ENCODE peak calls at places on chromosome 1, in six cellular contexts. D is GM12891, B is SK-N-SH, S is GM12892, V is H1, M is K562. K is an unnamed sample.

GRCh38 chr1:147892731-147893214 is 9.8 kb upstream of the GJA8 start:
- DNase-seq in B (peak), M (peak), V (no peak), D (no peak), S (no peak), K (peak)

GRCh38 chr1:26434161-26434752 is 2.1 kb downstream of the DHDDS start:
- DNase-seq in D (no peak), S (no peak), V (no peak), M (no peak), B (no peak), K (no peak)

GRCh38 chr1:59029768-59030167 is 245.9 kb upstream of the JUN start:
- DNase-seq in S (no peak), D (no peak), V (no peak), B (no peak), M (no peak), K (no peak)

GRCh38 chr1:165828103-165828558 is 717 bp downstream of the UCK2 start:
- DNase-seq in B (peak), M (peak), D (peak), S (peak), V (no peak), K (peak)

GRCh38 chr1:54811066-54811465 is 9.9 kb upstream of the TTC22 start:
- DNase-seq in M (no peak), V (no peak), B (no peak), D (no peak), S (no peak), K (no peak)

GRCh38 chr1:173856903-173857302 is 10.9 kb downstream of the GAS5 start:
- DNase-seq in D (no peak), S (no peak), M (no peak), B (no peak), V (no peak), K (no peak)

GRCh38 chr1:204560590-204560989 is 44.4 kb downstream of the MDM4 start:
- DNase-seq in D (no peak), V (no peak), M (no peak), B (no peak), S (no peak), K (no peak)

GRCh38 chr1:206931709-206932108 is 10.0 kb upstream of the FCMR start:
- DNase-seq in V (no peak), D (no peak), B (no peak), M (no peak), S (peak), K (no peak)

GRCh38 chr1:106268070-106268469 is 788.4 kb upstream of the PRMT6 start:
- DNase-seq in D (no peak), M (no peak), V (no peak), B (no peak), S (no peak), K (peak)

GRCh38 chr1:53480678-53481077 is 21.5 kb downstream of the DMRTB1 start:
- DNase-seq in M (no peak), D (no peak), B (no peak), S (no peak), V (no peak), K (no peak)

GRCh38 chr1:116667577-116668105 is at the start of gene IGSF3:
- DNase-seq in B (peak), D (peak), M (peak), V (no peak), S (peak), K (no peak)

GRCh38 chr1:168360151-168360550 is 79.5 kb downstream of the TBX19 start:
- DNase-seq in V (no peak), D (no peak), M (no peak), S (no peak), B (no peak), K (no peak)

GRCh38 chr1:163440090-163440489 is 118.3 kb downstream of the NUF2 start:
- DNase-seq in S (no peak), D (no peak), B (peak), M (no peak), V (no peak), K (no peak)

GRCh38 chr1:228377664-228378452 is 28.8 kb downstream of the TRIM11 start:
- DNase-seq in B (no peak), S (peak), D (no peak), V (no peak), M (no peak), K (no peak)

GRCh38 chr1:153678519-153679336 is at the start of gene NPR1:
- DNase-seq in B (peak), S (peak), V (no peak), D (no peak), M (no peak), K (no peak)

GRCh38 chr1:82390627-82391026 is 589.9 kb downstream of the ADGRL2 start:
- DNase-seq in S (no peak), M (no peak), B (no peak), D (no peak), V (no peak), K (no peak)

GRCh38 chr1:8370046-8370881 is 52.4 kb downstream of the SLC45A1 start:
- DNase-seq in S (no peak), D (no peak), B (no peak), M (no peak), V (no peak), K (no peak)

GRCh38 chr1:85612704-85613361 is 32.3 kb downstream of the CCN1 start:
- DNase-seq in M (peak), V (no peak), D (peak), S (no peak), B (no peak), K (peak)

GRCh38 chr1:227886503-227886961 is 61.2 kb downstream of the WNT9A start:
- DNase-seq in B (no peak), M (no peak), V (no peak), S (peak), D (peak), K (no peak)

GRCh38 chr1:153386500-153386901 is 4.4 kb downstream of the S100A8 start:
- DNase-seq in S (no peak), D (no peak), B (no peak), M (no peak), V (no peak), K (no peak)

GRCh38 chr1:60983701-60984065 is 98.7 kb upstream of the NFIA start:
- DNase-seq in S (no peak), D (no peak), B (no peak), M (no peak), V (no peak), K (no peak)

GRCh38 chr1:160879056-160879455 is 5.9 kb downstream of the ITLN1 start:
- DNase-seq in B (no peak), D (no peak), V (no peak), S (no peak), M (no peak), K (no peak)

GRCh38 chr1:166090244-166090643 is 76.6 kb downstream of the FAM78B start:
- DNase-seq in D (no peak), M (no peak), V (no peak), B (no peak), S (no peak), K (no peak)

GRCh38 chr1:201176931-201177330 is 13.7 kb upstream of the IGFN1 start:
- DNase-seq in M (no peak), D (no peak), V (no peak), S (no peak), B (no peak), K (no peak)

GRCh38 chr1:43554444-43554992 is 23.8 kb downstream of the PTPRF start:
- DNase-seq in M (peak), D (no peak), B (peak), V (no peak), S (no peak), K (peak)

GRCh38 chr1:239368436-239369109 is 17.8 kb upstream of the CHRM3 start:
- DNase-seq in M (no peak), V (no peak), B (no peak), D (no peak), S (no peak), K (no peak)

GRCh38 chr1:153113416-153113815 is at the start of gene SPRR2F:
- DNase-seq in S (no peak), M (no peak), B (no peak), V (no peak), D (no peak), K (no peak)

GRCh38 chr1:223873044-223873443 is 27.3 kb upstream of the TP53BP2 start:
- DNase-seq in B (no peak), D (no peak), M (peak), V (no peak), S (no peak), K (no peak)

GRCh38 chr1:117985973-117986372 is 56.4 kb downstream of the WDR3 start:
- DNase-seq in M (no peak), V (no peak), S (no peak), B (no peak), D (no peak), K (no peak)

GRCh38 chr1:43705982-43706597 is 1.2 kb upstream of the ST3GAL3 start:
- DNase-seq in M (no peak), V (no peak), S (no peak), D (no peak), B (peak), K (no peak)

GRCh38 chr1:200938955-200939354 is 44.3 kb downstream of the INAVA start:
- DNase-seq in D (no peak), S (no peak), B (no peak), M (no peak), V (no peak), K (no peak)

GRCh38 chr1:116390195-116390594 is 17.2 kb downstream of the ATP1A1 start:
- DNase-seq in M (no peak), D (no peak), V (no peak), S (no peak), B (no peak), K (no peak)

GRCh38 chr1:235027076-235027861 is 101.4 kb downstream of the TOMM20 start:
- DNase-seq in M (no peak), V (no peak), B (no peak), D (no peak), S (no peak), K (no peak)

GRCh38 chr1:173161510-173162221 is 45.5 kb downstream of the TNFSF4 start:
- DNase-seq in M (no peak), B (no peak), D (no peak), V (no peak), S (no peak), K (no peak)

GRCh38 chr1:35852241-35852640 is 30.8 kb upstream of the AGO1 start:
- DNase-seq in V (no peak), M (no peak), S (no peak), B (no peak), D (no peak), K (no peak)
- TF ChIP-seq TAF1 in V (no peak), M (no peak), S (no peak), B (no peak), D (no peak), K (no peak)

DNA sequence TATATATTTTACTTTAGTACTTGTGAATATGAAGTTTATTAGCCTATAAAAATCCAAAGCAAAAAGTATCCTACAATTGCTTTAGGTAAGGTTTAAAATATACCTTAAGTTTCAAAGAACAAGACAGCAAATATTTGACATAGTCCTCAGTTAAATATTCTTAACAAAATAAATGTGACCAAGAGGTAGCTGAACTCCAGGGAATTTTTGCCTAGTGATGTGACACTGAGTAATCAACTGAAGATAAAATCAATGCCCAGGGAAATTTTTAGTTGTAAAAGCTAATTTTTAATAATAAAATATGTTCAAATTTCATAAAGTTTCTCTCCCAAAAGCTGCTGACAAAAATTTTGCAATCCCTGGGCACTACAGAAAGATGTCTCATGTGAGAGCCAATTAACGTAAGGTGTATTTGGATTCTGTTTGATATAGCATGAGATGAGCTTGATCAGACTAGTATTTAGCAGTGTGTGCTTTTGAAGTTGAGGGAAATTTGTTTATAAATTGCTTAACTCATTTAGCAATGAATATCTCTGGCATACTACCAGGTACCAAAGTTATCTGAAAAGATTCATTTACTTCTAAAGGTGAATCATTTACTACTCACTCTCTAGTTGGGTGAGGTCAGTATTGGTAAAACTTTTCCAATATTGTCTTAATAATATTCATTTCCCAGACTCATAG is 80.2 kb upstream of the PALMD start:
- DNase-seq in M (no peak), S (no peak), D (no peak), V (no peak), B (no peak), K (peak)
- TF ChIP-seq TAF1 in M (no peak), S (no peak), D (no peak), V (no peak), B (no peak), K (no peak)

DNA sequence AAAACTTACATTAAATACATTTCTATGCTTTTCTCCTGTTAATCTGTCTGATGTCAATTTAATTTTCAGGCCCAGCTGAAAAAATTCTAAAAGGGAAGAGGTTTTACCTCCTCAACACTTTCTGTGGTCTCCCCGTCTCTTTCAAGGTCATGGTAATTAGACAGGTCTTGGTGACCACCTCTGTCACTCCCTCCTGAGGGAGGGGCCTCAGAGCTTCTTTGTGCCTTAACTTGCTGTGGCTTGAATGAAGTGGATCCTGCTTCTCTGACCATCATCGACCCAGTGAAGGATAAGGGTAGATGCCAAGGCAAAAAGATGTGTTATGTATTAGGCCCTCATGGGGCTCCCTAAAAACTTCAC is 40.8 kb upstream of the OSBPL9 start:
- DNase-seq in B (no peak), V (no peak), D (no peak), S (no peak), M (no peak), K (no peak)
- TF ChIP-seq TAF1 in B (no peak), V (no peak), D (no peak), S (no peak), M (no peak), K (no peak)

DNA sequence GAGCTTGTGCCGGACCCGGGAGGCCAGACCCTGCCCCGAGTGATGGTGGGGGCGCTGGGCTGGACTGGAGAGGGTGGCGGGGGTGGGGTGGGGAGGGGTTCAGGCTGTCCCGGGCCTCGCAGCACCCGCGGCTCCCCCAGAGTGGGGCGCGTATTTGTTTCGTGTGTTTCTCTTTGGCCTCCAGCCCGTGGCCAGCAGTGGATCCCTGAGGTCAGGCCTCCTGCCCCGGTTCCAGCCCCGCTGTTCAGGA is 19.1 kb downstream of the PRXL2B start:
- DNase-seq in B (peak), S (no peak), M (no peak), V (no peak), D (no peak), K (no peak)
- TF ChIP-seq TAF1 in B (no peak), S (no peak), M (no peak), V (no peak), D (no peak), K (no peak)

GRCh38 chr1:41384579-41384978 is 23.3 kb downstream of the FOXO6 start:
- DNase-seq in B (no peak), V (no peak), D (no peak), M (no peak), S (no peak), K (no peak)

GRCh38 chr1:41381691-41382530 is 20.7 kb downstream of the FOXO6 start:
- DNase-seq in S (peak), B (peak), D (peak), M (no peak), V (no peak), K (no peak)

GRCh38 chr1:41383094-41383852 is 22.0 kb downstream of the FOXO6 start:
- DNase-seq in V (no peak), B (no peak), S (no peak), D (no peak), M (no peak), K (no peak)

GRCh38 chr1:41380979-41381690 is 19.9 kb downstream of the FOXO6 start:
- DNase-seq in V (no peak), B (peak), M (peak), S (no peak), D (no peak), K (no peak)

DNA sequence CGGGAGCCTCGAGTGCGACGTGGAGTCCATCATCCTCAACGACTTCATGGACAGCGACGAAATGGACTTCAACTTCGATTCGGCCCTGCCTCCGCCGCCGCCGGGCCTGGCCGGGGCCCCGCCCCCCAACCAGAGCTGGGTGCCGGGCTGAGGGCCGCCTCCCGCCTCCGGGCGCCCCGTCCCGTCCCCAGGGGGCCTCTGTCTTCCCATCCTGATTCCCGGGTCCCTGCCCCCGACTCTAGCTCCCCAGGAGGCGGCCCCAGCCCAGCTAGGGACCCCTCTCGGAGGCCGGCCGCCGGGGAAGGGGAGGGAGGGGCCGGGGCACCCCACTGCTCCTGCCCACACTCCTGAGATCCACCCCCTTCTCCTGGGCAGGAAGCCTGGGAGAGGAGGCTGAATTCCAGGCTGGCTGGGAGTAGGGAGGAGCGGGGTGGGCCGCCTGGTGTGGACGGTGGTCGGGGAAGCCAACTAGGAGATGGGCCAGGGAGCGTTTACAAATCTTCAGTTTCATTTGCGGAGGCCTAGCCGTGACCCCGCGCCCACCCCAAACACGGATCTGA is 21.4 kb downstream of the FOXO6 start:
- DNase-seq in D (no peak), S (no peak), B (peak), V (no peak), M (no peak), K (no peak)
- TF ChIP-seq TAF1 in D (no peak), S (no peak), B (no peak), V (no peak), M (no peak), K (no peak)

GRCh38 chr1:241485554-241485992 is 34.0 kb downstream of the FH start:
- DNase-seq in V (no peak), S (peak), B (peak), D (peak), M (peak), K (peak)
- TF ChIP-seq TAF1 in V (no peak), S (no peak), B (no peak), D (no peak), M (no peak), K (no peak)

DNA sequence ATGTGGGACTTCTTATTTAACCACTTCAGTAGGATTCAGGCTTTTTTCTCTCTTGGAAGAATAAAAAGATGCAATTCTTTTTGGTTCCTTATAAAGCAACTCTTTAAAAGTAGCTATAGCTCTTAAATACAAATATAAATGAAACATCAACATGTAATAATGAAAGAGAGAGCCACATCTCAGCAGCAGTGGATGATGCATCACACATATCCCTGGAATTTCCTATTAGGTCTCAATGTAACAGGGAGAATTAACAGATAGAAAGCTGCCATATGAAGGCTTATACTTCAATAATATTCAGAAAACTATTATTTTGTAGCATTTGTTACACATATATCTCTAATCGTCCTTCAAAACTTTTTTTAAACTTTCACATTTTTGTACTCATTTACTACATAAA is 119.0 kb upstream of the USH2A start:
- DNase-seq in S (no peak), M (no peak), V (no peak), B (no peak), D (no peak), K (no peak)
- TF ChIP-seq TAF1 in S (no peak), M (no peak), V (no peak), B (no peak), D (no peak), K (no peak)

GRCh38 chr1:83900530-83900929 is 98.4 kb downstream of the TTLL7 start:
- DNase-seq in D (no peak), V (no peak), S (no peak), B (no peak), M (no peak), K (no peak)
- TF ChIP-seq TAF1 in D (no peak), V (no peak), S (no peak), B (no peak), M (no peak), K (no peak)